ENCODE peak calls at places on chromosome 13, in ten cellular contexts. G is breast epithelium, T is right cardiac atrium, D is lung, F is esophagus squamous epithelium, S is mucosa of descending colon, B is left ventricle myocardium inferior, J is cardiac muscle cell, A is colonic mucosa, M is GM23338. V is an unnamed sample.

GRCh38 chr13:49646688-49647087 is 18.4 kb downstream of the ARL11 start:
- DNase-seq in T (no peak), A (no peak), G (no peak), D (no peak), J (no peak), M (no peak), F (no peak), B (no peak), S (no peak), V (no peak)

GRCh38 chr13:77443511-77443910 is 92.0 kb upstream of the SCEL start:
- DNase-seq in J (no peak), M (no peak), S (no peak), B (no peak), A (no peak), T (no peak), D (no peak), F (no peak), G (no peak), V (no peak)

GRCh38 chr13:75145926-75146325 is 336.0 kb downstream of the TBC1D4 start:
- DNase-seq in M (no peak), F (no peak), S (no peak), J (no peak), A (no peak), B (no peak), D (no peak), T (no peak), G (no peak), V (no peak)

GRCh38 chr13:74683411-74683810 is 549.2 kb upstream of the KLF12 start:
- DNase-seq in F (no peak), S (no peak), T (no peak), B (no peak), A (no peak), M (peak; percentile 17), G (no peak), J (no peak), D (no peak), V (no peak)

GRCh38 chr13:34002141-34002540 is 184.2 kb downstream of the RFC3 start:
- DNase-seq in S (no peak), G (no peak), A (no peak), J (no peak), F (no peak), T (no peak), M (no peak), D (no peak), B (no peak), V (no peak)

GRCh38 chr13:21243045-21243842 is 66.8 kb downstream of the MRPL57 start:
- DNase-seq in J (no peak), S (no peak), T (no peak), B (no peak), A (no peak), D (no peak), G (no peak), F (no peak), M (no peak), V (peak; percentile 23)

GRCh38 chr13:96003304-96003703 is 49.9 kb downstream of the UGGT2 start:
- DNase-seq in M (peak; percentile 53), J (no peak), S (no peak), T (no peak), A (no peak), G (no peak), F (no peak), D (no peak), B (no peak), V (no peak)

GRCh38 chr13:27857271-27857670 is 62.5 kb upstream of the PDX1 start:
- DNase-seq in G (no peak), T (peak; percentile 39), B (no peak), M (peak; percentile 32), J (no peak), A (no peak), D (no peak), S (no peak), F (no peak), V (peak; percentile 71)

GRCh38 chr13:35472308-35473008 is 4.0 kb downstream of the MAB21L1 start:
- DNase-seq in S (no peak), F (no peak), A (no peak), D (no peak), J (no peak), T (no peak), G (no peak), M (peak; percentile 30), B (no peak), V (no peak)

GRCh38 chr13:45564108-45564507 is 51.4 kb downstream of the ERICH6B start:
- DNase-seq in G (no peak), M (no peak), B (no peak), S (no peak), F (no peak), A (no peak), D (peak; percentile 46), J (peak; percentile 39), T (no peak), V (no peak)

GRCh38 chr13:51895906-51896888 is 34.4 kb downstream of the CCDC70 start:
- DNase-seq in J (peak; percentile 69), D (peak; percentile 55), F (no peak), G (no peak), A (peak; percentile 60), S (no peak), B (peak; percentile 30), T (peak; percentile 76), M (peak; percentile 81), V (peak; percentile 57)

GRCh38 chr13:79349011-79349410 is 57.0 kb downstream of the RBM26 start:
- DNase-seq in B (no peak), S (no peak), D (no peak), F (no peak), T (no peak), M (no peak), J (no peak), A (no peak), G (no peak), V (no peak)

GRCh38 chr13:30748717-30749116 is 13.4 kb downstream of the ALOX5AP start:
- DNase-seq in T (no peak), J (no peak), F (no peak), D (no peak), A (no peak), G (no peak), M (no peak), S (no peak), B (no peak), V (no peak)

GRCh38 chr13:48074006-48074405 is 20.9 kb downstream of the MED4 start:
- DNase-seq in D (no peak), F (no peak), J (no peak), M (no peak), A (no peak), G (no peak), T (no peak), B (no peak), S (no peak), V (no peak)

GRCh38 chr13:48072787-48073186 is 22.1 kb downstream of the MED4 start:
- DNase-seq in F (no peak), B (no peak), A (no peak), J (no peak), G (no peak), S (no peak), T (no peak), D (no peak), M (no peak), V (no peak)

GRCh38 chr13:48072304-48072703 is 22.6 kb downstream of the MED4 start:
- DNase-seq in T (no peak), S (no peak), A (no peak), F (no peak), B (no peak), D (no peak), J (no peak), M (no peak), G (no peak), V (no peak)

GRCh38 chr13:48081739-48082138 is 13.2 kb downstream of the MED4 start:
- DNase-seq in M (no peak), T (no peak), G (no peak), S (no peak), F (no peak), J (no peak), B (no peak), A (no peak), D (no peak), V (no peak)

GRCh38 chr13:48078251-48078656 is 16.6 kb downstream of the MED4 start:
- DNase-seq in A (no peak), M (peak; percentile 20), D (no peak), T (no peak), J (no peak), B (no peak), G (no peak), F (no peak), S (no peak), V (peak; percentile 46)
- H3K4me1 ChIP-seq in A (no peaks in the 10 kb centered on the region), M (no peaks in the 10 kb centered on the region), D (peaks cover 4% of the 10 kb centered on the region), T (no peaks in the 10 kb centered on the region), J (no peaks in the 10 kb centered on the region), B (no peaks in the 10 kb centered on the region), G (no peaks in the 10 kb centered on the region), F (no peaks in the 10 kb centered on the region), S (no peaks in the 10 kb centered on the region), V (no peaks in the 10 kb centered on the region)

DNA sequence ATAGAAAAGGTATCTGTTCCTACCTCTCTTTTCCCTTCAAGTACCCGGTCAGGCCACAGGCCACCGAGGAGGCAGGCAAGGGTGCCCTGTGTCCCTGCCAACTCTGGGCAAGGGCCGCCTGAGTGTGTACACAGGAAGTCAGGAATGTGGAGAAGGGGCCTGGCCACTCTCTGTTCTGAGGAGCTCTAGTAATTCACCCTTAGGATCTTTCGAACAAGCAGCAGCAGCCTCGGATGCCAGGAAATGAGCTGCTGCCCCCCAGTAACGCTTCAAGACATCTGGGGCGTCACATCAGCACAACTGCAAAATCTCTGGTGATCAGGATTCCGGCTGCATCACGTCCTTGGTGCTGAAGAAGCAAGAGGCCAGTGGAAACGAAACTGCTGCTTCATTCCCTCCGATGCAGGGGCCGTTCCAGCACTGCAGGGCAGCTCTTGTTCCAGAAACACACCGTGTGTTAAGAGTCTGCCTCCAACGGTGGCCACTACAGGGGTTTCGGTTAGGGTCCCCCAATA is 2.0 kb downstream of the RAB20 start:
- DNase-seq in D (peak; percentile 86), F (no peak), S (peak; percentile 78), A (peak; percentile 76), J (peak; percentile 30), G (peak; percentile 79), B (peak; percentile 57), T (peak; percentile 73), M (no peak), V (peak; percentile 75)
- H3K4me1 ChIP-seq in D (peaks cover 20% of the 10 kb centered on the region), F (peaks cover 17% of the 10 kb centered on the region), S (peaks cover 40% of the 10 kb centered on the region), A (peaks cover 10% of the 10 kb centered on the region), J (peaks cover 8% of the 10 kb centered on the region), G (no peaks in the 10 kb centered on the region), B (peaks cover 52% of the 10 kb centered on the region), T (peaks cover 7% of the 10 kb centered on the region), M (peaks cover 26% of the 10 kb centered on the region), V (peaks cover 9% of the 10 kb centered on the region)

GRCh38 chr13:108755084-108755483 is 125.7 kb downstream of the MYO16 start:
- DNase-seq in G (no peak), S (no peak), B (no peak), T (no peak), F (no peak), D (no peak), M (no peak), A (no peak), J (no peak), V (no peak)
- H3K4me1 ChIP-seq in G (no peaks in the 10 kb centered on the region), S (no peaks in the 10 kb centered on the region), B (no peaks in the 10 kb centered on the region), T (no peaks in the 10 kb centered on the region), F (no peaks in the 10 kb centered on the region), D (no peaks in the 10 kb centered on the region), M (no peaks in the 10 kb centered on the region), A (no peaks in the 10 kb centered on the region), J (no peaks in the 10 kb centered on the region), V (no peaks in the 10 kb centered on the region)

DNA sequence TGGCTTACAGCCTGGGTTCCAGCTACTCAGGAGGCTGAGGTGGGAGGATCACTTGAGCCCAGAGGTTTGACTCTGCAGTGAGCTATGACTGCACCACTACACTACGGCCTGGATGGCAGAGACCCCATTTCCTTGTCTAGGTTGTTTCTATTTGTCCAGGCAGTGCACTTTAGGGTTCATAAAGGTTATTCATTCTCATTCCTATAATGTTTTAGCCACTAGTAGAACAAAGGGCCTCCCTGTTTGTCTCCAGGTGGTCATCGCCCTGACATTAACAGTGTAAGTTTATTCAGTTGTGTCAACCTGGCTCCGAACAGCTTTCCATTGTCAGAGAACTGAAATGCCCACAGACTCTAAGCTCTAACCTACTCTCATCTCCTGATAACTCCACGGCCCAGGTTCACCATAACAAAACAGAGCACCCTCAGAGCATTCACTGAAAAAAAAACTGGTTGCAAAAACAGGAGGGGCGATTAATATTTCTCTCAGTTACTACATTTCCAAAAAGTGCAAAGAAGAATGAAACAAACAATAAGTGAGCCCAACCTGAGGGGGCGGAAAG is 37.1 kb downstream of the SMAD9 start:
- DNase-seq in T (no peak), F (no peak), A (no peak), D (no peak), J (no peak), B (no peak), M (no peak), G (no peak), S (no peak), V (no peak)
- H3K4me1 ChIP-seq in T (peaks cover 4% of the 10 kb centered on the region), F (no peaks in the 10 kb centered on the region), A (no peaks in the 10 kb centered on the region), D (peaks cover 2% of the 10 kb centered on the region), J (peaks cover 27% of the 10 kb centered on the region), B (peaks cover 8% of the 10 kb centered on the region), M (peaks cover 4% of the 10 kb centered on the region), G (no peaks in the 10 kb centered on the region), S (no peaks in the 10 kb centered on the region), V (no peaks in the 10 kb centered on the region)

V was measured in small intestine.